ENCODE peak calls at places on chromosomes 6 and 20, in six cellular contexts. C is brain microvascular endothelial cell, T is mesothelial cell of epicardium, X is progenitor cell of endocrine pancreas, E is GM12865, J is IMR-90. Q is an unnamed sample.

GRCh38 chr6:36445651-36446050 is 2.9 kb downstream of the KCTD20 start:
- DNase-seq in E (no peak), C (no peak), X (no peak), J (no peak), T (no peak), Q (no peak)

GRCh38 chr20:38514947-38515346 is 42.3 kb downstream of the RALGAPB start:
- DNase-seq in J (no peak), E (no peak), T (no peak), X (no peak), C (no peak), Q (no peak)

GRCh38 chr6:109257494-109257893 is 124.8 kb downstream of the CD164 start:
- DNase-seq in E (no peak), T (no peak), C (no peak), J (no peak), X (no peak), Q (no peak)

GRCh38 chr6:31737315-31738047 is 1.2 kb upstream of the CLIC1 start:
- DNase-seq in X (no peak), E (peak; percentile 50), T (no peak), C (no peak), J (no peak), Q (no peak)

GRCh38 chr6:161101517-161101916 is 109.9 kb downstream of the MAP3K4 start:
- DNase-seq in C (no peak), E (no peak), X (no peak), J (peak; percentile 17), T (no peak), Q (no peak)

GRCh38 chr6:6176132-6176531 is 144.3 kb downstream of the F13A1 start:
- DNase-seq in J (no peak), X (no peak), E (no peak), T (no peak), C (no peak), Q (no peak)

GRCh38 chr6:40845588-40845987 is 193.4 kb downstream of the UNC5CL start:
- DNase-seq in C (peak; percentile 53), J (peak; percentile 37), X (peak; percentile 42), E (peak; percentile 50), T (peak; percentile 51), Q (no peak)

GRCh38 chr6:16239090-16239797 is 857 bp downstream of the GMPR start:
- DNase-seq in E (no peak), J (peak; percentile 44), X (no peak), C (peak; percentile 35), T (no peak), Q (no peak)

GRCh38 chr6:133230022-133230421 is 11.1 kb upstream of the EYA4 start:
- DNase-seq in E (no peak), T (no peak), X (no peak), J (no peak), C (no peak), Q (no peak)

GRCh38 chr6:126603410-126603809 is 263.5 kb downstream of the CENPW start:
- DNase-seq in X (no peak), T (no peak), E (no peak), C (no peak), J (no peak), Q (no peak)

GRCh38 chr6:169654590-169655391 is 47.0 kb downstream of the WDR27 start:
- DNase-seq in C (peak; percentile 55), E (peak; percentile 70), X (peak; percentile 23), J (peak; percentile 61), T (peak; percentile 60), Q (peak; percentile 85)

GRCh38 chr6:111736005-111736607 is 130.4 kb upstream of the TRAF3IP2 start:
- DNase-seq in E (no peak), J (peak; percentile 50), C (no peak), X (no peak), T (no peak), Q (no peak)

GRCh38 chr6:87945966-87946365 is 101.7 kb upstream of the SPACA1 start:
- DNase-seq in J (no peak), X (no peak), C (no peak), T (no peak), E (no peak), Q (no peak)

GRCh38 chr6:159044899-159045727 is at the start of gene TAGAP:
- DNase-seq in T (no peak), E (peak; percentile 90), C (peak; percentile 9), J (peak; percentile 2), X (no peak), Q (no peak)

GRCh38 chr20:48234951-48235350 is 449.7 kb upstream of the SULF2 start:
- DNase-seq in E (no peak), C (no peak), T (no peak), J (no peak), X (no peak), Q (no peak)

GRCh38 chr6:85062884-85063283 is 298.5 kb upstream of the TBX18 start:
- DNase-seq in X (no peak), T (no peak), C (no peak), J (no peak), E (no peak), Q (no peak)

GRCh38 chr20:41138527-41139226 is 1.3 kb downstream of the PLCG1 start:
- DNase-seq in T (no peak), X (no peak), J (peak; percentile 12), C (no peak), E (peak; percentile 49), Q (no peak)

GRCh38 chr6:48615041-48615440 is 504.0 kb upstream of the PTCHD4 start:
- DNase-seq in C (peak; percentile 9), J (peak; percentile 30), E (no peak), T (no peak), X (no peak), Q (no peak)

GRCh38 chr6:31586596-31586995 is 519 bp downstream of the LST1 start:
- DNase-seq in J (no peak), E (peak; percentile 45), C (no peak), X (no peak), T (no peak), Q (no peak)

GRCh38 chr20:58718729-58719128 is 26.1 kb downstream of the NPEPL1 start:
- DNase-seq in T (peak; percentile 16), J (no peak), X (no peak), C (no peak), E (no peak), Q (no peak)

GRCh38 chr6:95576621-95577316 is 566 bp upstream of the MANEA start:
- DNase-seq in C (no peak), T (no peak), J (peak; percentile 6), E (peak; percentile 32), X (no peak), Q (no peak)

GRCh38 chr6:26329763-26330511 is 35.1 kb upstream of the BTN3A2 start:
- DNase-seq in X (no peak), C (peak; percentile 53), J (peak; percentile 68), T (no peak), E (peak; percentile 81), Q (no peak)

DNA sequence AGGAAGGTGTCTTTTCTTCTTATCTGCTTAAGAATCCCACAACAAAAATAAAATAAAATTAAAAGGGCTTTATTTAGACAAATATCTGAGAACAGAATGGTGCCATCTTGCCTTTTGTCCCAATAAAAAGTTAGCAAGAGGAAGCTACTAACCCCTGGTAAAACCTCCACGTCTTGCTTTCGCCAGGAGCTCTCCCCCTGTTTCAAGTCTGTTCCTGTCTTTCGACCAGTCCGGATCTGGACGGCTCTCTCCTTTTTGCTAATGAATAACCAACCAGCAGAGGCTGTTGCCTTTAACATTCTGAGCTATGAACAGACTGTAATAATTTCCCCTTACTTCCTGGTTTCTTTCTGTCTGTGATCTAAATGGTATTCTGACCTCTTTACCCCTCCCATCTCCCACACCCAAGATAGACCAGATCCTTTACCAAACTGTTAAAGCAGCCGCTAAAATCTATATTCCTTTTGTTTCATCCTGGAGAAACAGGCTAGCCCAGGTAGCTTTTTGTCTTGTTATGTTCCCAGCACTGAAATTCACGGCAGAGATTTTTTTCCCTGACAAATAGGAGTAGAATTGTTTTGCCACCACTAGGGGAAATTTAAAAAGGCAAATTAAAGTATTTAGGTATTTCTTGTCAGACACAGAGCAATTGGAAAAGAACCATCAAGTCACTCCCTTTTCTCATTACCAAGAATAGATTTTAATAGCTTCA is at the start of gene FRK:
- DNase-seq in T (no peak), X (peak; percentile 28), J (peak; percentile 24), C (peak; percentile 43), E (no peak), Q (no peak)
- TF ChIP-seq CTCF in T (peak; percentile 66), X (peak; percentile 60), J (peak; percentile 21), C (peak; percentile 12), E (no peak), Q (peak; percentile 32)

GRCh38 chr20:32053648-32054047 is 1.6 kb downstream of the HCK start:
- DNase-seq in T (no peak), C (no peak), E (no peak), X (no peak), J (no peak), Q (no peak)
- TF ChIP-seq CTCF in T (no peak), C (no peak), E (no peak), X (no peak), J (no peak), Q (no peak)

DNA sequence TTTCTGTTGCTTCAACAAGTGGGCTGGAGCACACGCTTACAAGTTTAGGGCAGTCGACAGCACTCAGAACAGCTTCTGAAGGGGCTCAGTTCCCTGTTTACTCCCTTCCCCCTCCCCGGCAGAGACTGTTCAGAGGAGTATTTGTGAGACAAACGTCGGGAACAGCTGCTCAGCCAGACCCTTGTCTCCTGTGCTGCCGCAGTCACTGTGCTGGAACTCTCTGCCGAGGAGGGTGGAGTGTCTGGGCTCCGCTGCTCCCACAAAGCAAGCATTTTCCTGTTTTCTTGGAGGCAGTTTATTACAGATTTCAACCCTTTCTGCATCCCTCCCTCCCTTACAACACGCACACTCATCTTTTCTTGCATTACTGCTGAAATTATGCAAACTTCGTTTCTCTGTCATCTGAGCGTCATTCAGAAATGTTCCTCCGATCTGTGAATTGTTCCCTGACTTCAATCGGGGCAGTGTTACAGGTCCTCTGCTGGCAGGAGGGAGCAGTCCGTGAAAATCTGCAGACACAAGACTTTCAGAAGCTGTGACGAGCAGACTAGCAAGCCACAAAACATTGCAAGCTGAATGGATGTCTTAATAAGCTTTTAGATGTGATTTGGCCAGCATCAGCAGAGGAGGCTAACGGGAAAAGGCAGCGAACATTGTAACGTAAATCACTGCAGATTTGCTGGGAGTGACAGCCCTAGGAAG is 76.3 kb downstream of the LYRM2 start:
- DNase-seq in T (no peak), E (no peak), C (no peak), X (no peak), J (no peak), Q (no peak)
- TF ChIP-seq CTCF in T (no peak), E (no peak), C (no peak), X (no peak), J (no peak), Q (no peak)

GRCh38 chr6:43870660-43871061 is 100.7 kb downstream of the VEGFA start:
- DNase-seq in C (no peak), T (no peak), E (no peak), X (no peak), J (peak; percentile 49), Q (no peak)

GRCh38 chr6:43871284-43871683 is 101.3 kb downstream of the VEGFA start:
- DNase-seq in J (no peak), X (no peak), T (no peak), E (no peak), C (no peak), Q (no peak)

GRCh38 chr6:43869792-43870659 is 100.0 kb downstream of the VEGFA start:
- DNase-seq in T (no peak), J (no peak), X (no peak), E (no peak), C (no peak), Q (no peak)

GRCh38 chr6:43873806-43874714 is 104.0 kb downstream of the VEGFA start:
- DNase-seq in C (no peak), E (no peak), X (peak; percentile 41), T (no peak), J (no peak), Q (no peak)

DNA sequence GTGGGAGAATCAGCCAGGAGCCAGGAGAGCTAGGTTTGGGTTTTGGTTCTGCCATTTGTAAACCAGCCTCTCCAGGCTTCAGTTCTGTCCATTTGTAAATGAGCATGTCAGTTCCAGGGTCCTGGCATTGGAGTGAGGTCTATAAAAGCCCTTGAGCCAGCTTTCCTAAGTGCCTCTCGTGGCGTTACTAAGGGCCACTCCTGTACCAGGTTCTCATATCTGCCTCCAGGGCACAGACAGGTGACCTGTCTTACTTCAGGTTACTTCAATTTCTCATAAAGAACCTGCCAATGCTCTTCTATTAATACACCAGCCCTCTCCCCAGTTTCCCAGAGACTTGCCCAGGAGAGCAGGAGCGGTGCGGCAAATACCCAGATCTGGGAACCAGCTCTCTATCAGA is 101.9 kb downstream of the VEGFA start:
- DNase-seq in J (no peak), C (no peak), T (no peak), X (no peak), E (no peak), Q (no peak)
- TF ChIP-seq CTCF in J (no peak), C (no peak), T (no peak), X (no peak), E (no peak), Q (no peak)